ENCODE peak calls at places on chromosome 14, in eight cellular contexts. W, X, Y, L, T, E, Q and A are unnamed samples. For H3K4me1, the result is how much of the 10 kb centered on the place peaks cover.

GRCh38 chr14:90753456-90754005 is 62.7 kb downstream of the TTC7B start:
- DNase-seq in L (no peak), X (no peak), W (no peak), T (no peak), Y (no peak), Q (no peak), E (no peak), A (no peak)

GRCh38 chr14:55094630-55095157 is 34.4 kb upstream of the LGALS3 start:
- DNase-seq in X (no peak), W (no peak), Q (no peak), E (no peak), L (no peak), T (no peak), Y (peak), A (no peak)

GRCh38 chr14:20409226-20409625 is 4.1 kb downstream of the TEP1 start:
- DNase-seq in T (no peak), L (no peak), E (no peak), Y (peak), X (no peak), Q (no peak), W (no peak), A (peak)

GRCh38 chr14:101593411-101594181 is 32.3 kb downstream of the DIO3 start:
- DNase-seq in W (no peak), T (peak), Q (no peak), E (no peak), X (no peak), L (no peak), Y (no peak), A (no peak)

GRCh38 chr14:78982551-78982950 is 812.4 kb downstream of the NRXN3 start:
- DNase-seq in X (no peak), E (no peak), L (no peak), Q (no peak), Y (peak), T (no peak), W (no peak), A (no peak)

GRCh38 chr14:92960706-92961566 is 38.0 kb downstream of the CHGA start:
- DNase-seq in Q (no peak), X (no peak), E (no peak), L (peak), Y (peak), T (no peak), W (no peak), A (no peak)

GRCh38 chr14:32808574-32809098 is 130.0 kb upstream of the NPAS3 start:
- DNase-seq in Y (peak), X (no peak), Q (no peak), W (no peak), T (no peak), L (no peak), E (no peak), A (no peak)

GRCh38 chr14:54182419-54183040 is 214.3 kb upstream of the CDKN3 start:
- DNase-seq in T (no peak), W (no peak), Q (no peak), Y (peak), X (no peak), E (no peak), L (no peak), A (no peak)

GRCh38 chr14:101774006-101774755 is 12.7 kb downstream of the PPP2R5C start:
- DNase-seq in Q (no peak), W (no peak), X (no peak), E (no peak), L (no peak), Y (no peak), T (no peak), A (no peak)

GRCh38 chr14:78697341-78697740 is 527.2 kb downstream of the NRXN3 start:
- DNase-seq in W (no peak), T (no peak), Q (no peak), Y (peak), X (no peak), L (no peak), E (no peak), A (no peak)

GRCh38 chr14:103716899-103717411 is 1.3 kb downstream of the ZFYVE21 start:
- DNase-seq in L (no peak), Y (no peak), Q (no peak), X (no peak), E (no peak), T (no peak), W (no peak), A (no peak)

GRCh38 chr14:52272375-52272774 is 4.9 kb downstream of the PTGDR start:
- DNase-seq in Y (no peak), X (no peak), T (peak), E (no peak), Q (no peak), W (no peak), L (no peak), A (no peak)

GRCh38 chr14:93219103-93219726 is 12.2 kb downstream of the UBR7 start:
- DNase-seq in Y (peak), T (peak), L (no peak), Q (no peak), X (no peak), W (no peak), E (no peak), A (peak)

GRCh38 chr14:59189281-59189821 is 884 bp downstream of the DAAM1 start:
- DNase-seq in L (peak), W (no peak), Y (peak), E (no peak), X (no peak), T (peak), Q (peak), A (peak)

GRCh38 chr14:44803239-44803905 is 158.4 kb downstream of the KLHL28 start:
- DNase-seq in T (no peak), X (no peak), E (no peak), Y (peak), W (no peak), L (no peak), Q (no peak), A (no peak)

GRCh38 chr14:34766611-34767010 is 52.2 kb upstream of the CFL2 start:
- DNase-seq in W (no peak), T (no peak), X (no peak), Y (peak), L (no peak), Q (no peak), E (no peak), A (no peak)

GRCh38 chr14:89684139-89684538 is 267.1 kb upstream of the FOXN3 start:
- DNase-seq in T (no peak), E (no peak), Q (no peak), X (no peak), L (no peak), W (no peak), Y (no peak), A (no peak)

GRCh38 chr14:90846511-90846910 is 30.3 kb upstream of the TTC7B start:
- DNase-seq in E (no peak), X (no peak), Q (no peak), L (no peak), Y (peak), W (no peak), T (no peak), A (no peak)

GRCh38 chr14:73924337-73924736 is 25.6 kb downstream of the FAM161B start:
- DNase-seq in W (no peak), E (no peak), Y (no peak), L (no peak), Q (no peak), X (no peak), T (no peak), A (no peak)

DNA sequence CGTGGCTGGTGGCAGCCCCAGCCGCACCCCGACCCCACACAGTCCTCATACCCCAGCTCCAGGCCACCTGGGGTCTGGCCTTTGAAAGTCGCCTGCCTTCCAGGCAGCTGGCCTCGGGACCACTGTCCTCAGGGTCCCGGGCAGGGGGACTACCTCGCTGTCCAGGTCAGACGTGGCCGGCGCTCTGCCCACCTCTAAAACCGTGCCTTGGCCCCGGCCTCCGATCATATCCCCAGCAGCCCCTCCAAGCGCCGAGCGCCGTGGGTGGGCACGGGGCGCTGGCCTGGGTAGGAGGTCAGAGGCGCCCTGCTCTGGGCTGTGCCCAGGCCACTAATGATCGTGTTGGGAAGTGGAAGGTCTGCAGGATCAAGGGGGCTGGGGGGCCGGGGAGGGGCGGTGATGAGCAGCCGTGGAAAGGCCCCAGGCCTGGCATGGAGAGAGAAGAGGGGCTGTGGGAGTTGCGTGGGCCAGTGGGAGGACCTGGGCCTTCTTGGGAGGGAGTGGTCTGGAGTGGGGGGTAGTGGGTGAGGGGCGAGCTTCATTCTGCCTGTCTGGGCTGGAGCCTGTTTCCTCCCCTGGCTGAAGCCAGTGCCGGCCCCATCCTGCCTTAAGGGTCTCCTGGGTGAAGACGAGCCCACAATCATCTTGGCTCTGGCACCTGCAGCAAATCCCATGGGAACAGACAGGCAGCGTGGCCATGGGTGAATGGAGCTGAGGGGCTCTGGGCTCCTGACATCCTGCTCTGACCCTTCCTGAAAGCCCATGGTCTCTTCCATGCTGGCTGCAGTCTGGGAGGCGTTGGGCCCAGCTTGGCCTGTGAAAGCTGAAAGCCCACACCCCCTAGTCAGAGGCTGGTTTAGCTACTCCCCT is 4.9 kb downstream of the TMEM121 start:
- DNase-seq in Y (no peak), L (no peak), Q (no peak), W (no peak), X (no peak), E (no peak), T (no peak), A (no peak)
- H3K4me1 ChIP-seq in Y (under half), L (under half), Q (under half), W (under half), X (under half), E (under half), T (under half), A (under half)

GRCh38 chr14:99968156-99968920 is 96.9 kb upstream of the EVL start:
- DNase-seq in Q (no peak), W (no peak), L (no peak), T (no peak), E (no peak), Y (peak), X (no peak), A (no peak)
- H3K4me3 ChIP-seq in Q (no peak), W (no peak), L (no peak), T (no peak), E (no peak), Y (no peak), X (no peak), A (no peak)

DNA sequence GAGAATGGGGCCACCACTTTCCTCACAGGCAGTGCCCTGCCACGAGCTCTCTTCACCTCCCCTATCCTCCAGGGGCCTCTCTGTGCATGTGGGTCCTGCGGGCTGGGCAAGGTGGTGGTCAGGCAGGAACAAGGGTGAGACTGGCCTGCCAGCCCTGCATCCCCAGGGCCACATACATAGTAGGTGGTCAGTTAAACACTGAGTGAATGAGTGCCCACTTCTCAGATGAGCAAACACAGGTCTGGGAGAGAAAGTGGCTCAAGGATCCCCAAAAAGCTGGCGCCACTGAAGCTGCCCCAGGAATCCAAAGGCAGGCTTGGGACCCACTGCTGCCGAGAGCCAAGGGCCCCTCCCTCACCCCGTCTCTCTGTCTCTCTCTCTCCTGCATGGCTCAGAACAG is 51.1 kb downstream of the CCNK start:
- DNase-seq in T (no peak), Q (no peak), L (no peak), E (no peak), W (no peak), X (no peak), Y (no peak), A (no peak)
- H3K4me1 ChIP-seq in T (under half), Q (under half), L (under half), E (under half), W (under half), X (under half), Y (half or more), A (under half)

DNA sequence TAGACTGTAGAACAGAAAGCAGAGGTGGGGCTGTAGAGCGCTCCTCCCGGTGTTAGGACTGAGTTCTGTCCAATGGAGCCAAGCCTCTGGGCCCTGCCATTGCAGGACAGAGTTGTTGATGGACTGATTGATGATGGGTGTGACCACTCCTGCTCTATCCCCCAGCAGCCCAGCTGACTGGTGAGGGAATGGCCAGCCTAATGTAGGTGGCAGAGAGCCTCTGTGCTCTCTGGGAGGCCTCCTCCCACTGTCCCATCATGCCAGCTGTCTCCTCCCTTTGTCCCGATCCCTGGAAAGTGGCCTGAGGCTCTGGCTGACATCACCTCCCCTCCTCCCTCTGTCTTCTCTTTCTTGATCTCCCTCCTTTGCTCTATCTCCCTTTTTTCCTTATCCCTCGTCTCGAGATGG is 804 bp downstream of the EFS start:
- DNase-seq in Y (peak), T (no peak), W (no peak), X (peak), Q (no peak), L (peak), E (no peak), A (peak)
- H3K4me3 ChIP-seq in Y (peak), T (peak), W (no peak), X (peak), Q (peak), L (peak), E (peak), A (no peak)

DNA sequence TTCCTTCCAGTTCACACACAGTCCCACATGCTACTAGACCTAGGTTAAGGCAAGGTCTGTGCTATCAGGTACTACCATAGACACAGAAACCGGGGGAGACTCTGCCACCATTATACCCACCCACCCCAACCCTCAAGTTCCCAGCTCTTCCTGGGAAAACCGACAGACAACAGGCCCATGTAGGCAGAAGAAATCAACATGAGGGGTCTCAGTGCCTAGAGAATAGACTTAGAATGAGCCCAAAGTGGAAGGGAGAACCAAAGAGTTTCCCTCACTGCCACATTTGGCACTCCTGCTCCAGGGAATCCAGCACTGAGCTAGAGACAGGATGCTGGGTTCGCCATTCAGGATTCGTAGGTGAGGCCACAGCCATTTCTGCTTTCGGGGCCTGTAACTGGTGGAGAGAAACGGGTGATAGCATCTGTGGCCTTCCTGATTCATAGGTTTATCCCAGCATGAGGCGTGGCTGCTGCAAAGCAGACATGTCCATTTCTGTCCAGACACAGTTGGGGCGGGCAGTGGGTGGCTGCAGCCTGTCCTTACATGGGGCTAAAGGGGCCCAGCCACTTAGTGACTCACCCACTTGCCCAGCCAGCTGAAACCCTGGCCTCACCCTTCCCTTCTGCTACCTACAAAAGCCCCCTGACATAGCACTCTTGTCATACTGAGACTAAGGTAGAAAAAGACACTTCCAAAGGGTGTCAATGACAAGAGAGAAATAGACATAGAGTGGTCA is 69.4 kb downstream of the IRF2BPL start:
- DNase-seq in X (peak), T (no peak), Q (no peak), W (no peak), L (no peak), E (peak), Y (peak), A (no peak)
- H3K4me1 ChIP-seq in X (half or more), T (under half), Q (under half), W (half or more), L (under half), E (half or more), Y (half or more), A (half or more)

DNA sequence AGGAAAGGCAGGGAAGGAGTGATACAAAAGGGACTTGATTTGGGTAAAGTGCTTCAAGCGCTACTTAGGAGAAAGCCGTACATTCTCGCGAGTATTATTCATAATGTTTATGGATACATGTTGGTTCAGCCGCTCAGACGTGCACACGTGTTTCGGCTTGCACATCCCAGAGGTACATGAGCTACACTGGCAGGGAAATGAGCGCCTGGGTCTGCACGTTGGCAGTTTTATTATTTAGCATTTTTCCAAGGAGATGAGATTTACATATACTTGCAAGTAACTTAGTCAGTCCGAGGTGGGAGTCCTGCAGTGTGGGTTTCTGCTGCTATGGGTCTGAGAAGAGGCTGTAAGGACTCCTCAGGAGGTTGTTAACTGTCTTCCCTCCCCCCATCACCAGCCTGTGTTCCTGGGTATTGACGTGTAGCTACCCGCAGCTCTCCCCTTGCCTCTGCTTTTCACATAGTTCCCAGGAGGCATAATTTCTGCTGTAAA is 1.5 kb downstream of the PRKCH start:
- DNase-seq in W (peak), Q (no peak), L (no peak), Y (no peak), T (no peak), X (no peak), E (no peak), A (no peak)
- H3K4me3 ChIP-seq in W (peak), Q (peak), L (peak), Y (no peak), T (peak), X (peak), E (peak), A (no peak)

DNA sequence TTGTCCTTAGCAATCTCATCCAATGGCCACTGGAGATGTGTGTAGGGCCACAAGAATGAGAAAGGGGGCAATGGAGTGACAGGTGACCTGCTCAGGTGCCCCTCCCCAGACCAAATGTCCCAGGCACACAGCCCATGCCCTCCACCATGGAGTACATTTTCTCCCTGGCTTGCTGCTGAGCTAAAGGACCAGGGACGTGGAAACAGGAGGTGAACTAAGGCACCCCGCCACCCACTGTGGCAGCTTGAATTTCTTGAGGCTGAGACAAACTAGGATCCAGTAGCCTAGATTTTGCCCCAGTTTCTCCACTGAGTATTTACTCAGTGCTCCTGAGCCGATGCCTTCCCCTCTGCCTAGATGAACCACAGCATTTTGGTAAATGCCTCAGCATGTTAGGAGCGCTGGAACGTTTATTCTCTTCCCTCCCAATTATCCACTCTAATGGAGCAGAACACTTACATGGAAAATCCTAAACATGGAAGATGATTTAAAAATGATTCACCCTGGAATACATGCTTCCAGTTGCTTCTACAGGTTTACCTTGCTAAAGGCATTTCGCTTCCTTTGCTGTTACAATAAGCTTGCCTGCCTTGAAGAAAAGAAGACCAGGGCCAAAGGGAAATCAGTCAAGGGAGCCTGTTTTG is 198.0 kb downstream of the ZFP36L1 start:
- DNase-seq in L (no peak), Y (no peak), Q (no peak), X (no peak), E (no peak), T (no peak), W (no peak), A (no peak)
- H3K4me1 ChIP-seq in L (under half), Y (under half), Q (under half), X (under half), E (under half), T (under half), W (under half), A (under half)

GRCh38 chr14:24116111-24116809 is 1.5 kb upstream of the NRL start:
- DNase-seq in E (no peak), Y (no peak), W (no peak), Q (no peak), L (no peak), T (no peak), X (no peak), A (no peak)
- H3K4me3 ChIP-seq in E (peak), Y (no peak), W (peak), Q (peak), L (peak), T (peak), X (peak), A (no peak)